ENCODE peak calls at places on chromosomes 3 and 15, in ten cellular contexts. One of them, this sample, is unnamed.

GRCh38 chr3:46675843-46676567 is 17.5 kb downstream of the ALS2CL start:
- DNase-seq in K562: no peak
- DNase-seq in NCI-H1092: no peak
- DNase-seq in hippocampal formation: no peak
- DNase-seq in CD8-positive, alpha-beta T cell: no peak
- DNase-seq in T follicular helper cell: no peak
- DNase-seq in NCI-H1417: no peak
- DNase-seq in choroid plexus epithelial cell: no peak
- DNase-seq in stimulated activated CD4-positive, alpha-beta T cell treated with anti-CD3 and anti-CD28 coated beads, Interleukin-12 subunit alpha, Interleukin-12 subunit beta, amount 100 ng/mL, for 24 hours: no peak
- DNase-seq in AG08395: peak
- DNase-seq in this sample: no peak

GRCh38 chr3:123447749-123448502 is 964 bp downstream of the ADCY5 start:
- DNase-seq in stimulated activated CD4-positive, alpha-beta T cell treated with anti-CD3 and anti-CD28 coated beads, Interleukin-12 subunit alpha, Interleukin-12 subunit beta, amount 100 ng/mL, for 24 hours: peak
- DNase-seq in NCI-H1417: peak
- DNase-seq in T follicular helper cell: peak
- DNase-seq in choroid plexus epithelial cell: no peak
- DNase-seq in K562: peak
- DNase-seq in hippocampal formation: no peak
- DNase-seq in NCI-H1092: no peak
- DNase-seq in CD8-positive, alpha-beta T cell: no peak
- DNase-seq in AG08395: peak
- DNase-seq in this sample: peak

GRCh38 chr3:185976977-185977678 is 39.3 kb upstream of the TRA2B start:
- DNase-seq in AG08395: peak
- DNase-seq in choroid plexus epithelial cell: peak
- DNase-seq in T follicular helper cell: peak
- DNase-seq in CD8-positive, alpha-beta T cell: peak
- DNase-seq in NCI-H1417: peak
- DNase-seq in hippocampal formation: peak
- DNase-seq in stimulated activated CD4-positive, alpha-beta T cell treated with anti-CD3 and anti-CD28 coated beads, Interleukin-12 subunit alpha, Interleukin-12 subunit beta, amount 100 ng/mL, for 24 hours: peak
- DNase-seq in NCI-H1092: peak
- DNase-seq in K562: peak
- DNase-seq in this sample: peak

GRCh38 chr3:164467027-164467426 is 611.3 kb downstream of the SI start:
- DNase-seq in K562: no peak
- DNase-seq in stimulated activated CD4-positive, alpha-beta T cell treated with anti-CD3 and anti-CD28 coated beads, Interleukin-12 subunit alpha, Interleukin-12 subunit beta, amount 100 ng/mL, for 24 hours: no peak
- DNase-seq in hippocampal formation: no peak
- DNase-seq in NCI-H1092: no peak
- DNase-seq in NCI-H1417: no peak
- DNase-seq in AG08395: no peak
- DNase-seq in T follicular helper cell: no peak
- DNase-seq in choroid plexus epithelial cell: no peak
- DNase-seq in CD8-positive, alpha-beta T cell: no peak
- DNase-seq in this sample: no peak

GRCh38 chr3:30518201-30518864 is 88.1 kb upstream of the TGFBR2 start:
- DNase-seq in T follicular helper cell: no peak
- DNase-seq in NCI-H1417: no peak
- DNase-seq in choroid plexus epithelial cell: peak
- DNase-seq in hippocampal formation: no peak
- DNase-seq in NCI-H1092: peak
- DNase-seq in K562: no peak
- DNase-seq in stimulated activated CD4-positive, alpha-beta T cell treated with anti-CD3 and anti-CD28 coated beads, Interleukin-12 subunit alpha, Interleukin-12 subunit beta, amount 100 ng/mL, for 24 hours: no peak
- DNase-seq in AG08395: peak
- DNase-seq in CD8-positive, alpha-beta T cell: no peak
- DNase-seq in this sample: peak

GRCh38 chr3:132205609-132206008 is 111.6 kb upstream of the ACP3 start:
- DNase-seq in CD8-positive, alpha-beta T cell: no peak
- DNase-seq in K562: no peak
- DNase-seq in NCI-H1092: no peak
- DNase-seq in T follicular helper cell: no peak
- DNase-seq in choroid plexus epithelial cell: no peak
- DNase-seq in NCI-H1417: no peak
- DNase-seq in hippocampal formation: no peak
- DNase-seq in AG08395: peak
- DNase-seq in stimulated activated CD4-positive, alpha-beta T cell treated with anti-CD3 and anti-CD28 coated beads, Interleukin-12 subunit alpha, Interleukin-12 subunit beta, amount 100 ng/mL, for 24 hours: no peak
- DNase-seq in this sample: no peak

GRCh38 chr15:74378853-74379252 is 11.4 kb upstream of the CYP11A1 start:
- DNase-seq in AG08395: no peak
- DNase-seq in T follicular helper cell: no peak
- DNase-seq in NCI-H1417: no peak
- DNase-seq in choroid plexus epithelial cell: peak
- DNase-seq in CD8-positive, alpha-beta T cell: no peak
- DNase-seq in hippocampal formation: no peak
- DNase-seq in stimulated activated CD4-positive, alpha-beta T cell treated with anti-CD3 and anti-CD28 coated beads, Interleukin-12 subunit alpha, Interleukin-12 subunit beta, amount 100 ng/mL, for 24 hours: peak
- DNase-seq in K562: no peak
- DNase-seq in NCI-H1092: no peak
- DNase-seq in this sample: peak

GRCh38 chr3:10189557-10190374 is 25.0 kb downstream of the IRAK2 start:
- DNase-seq in hippocampal formation: peak
- DNase-seq in CD8-positive, alpha-beta T cell: no peak
- DNase-seq in T follicular helper cell: no peak
- DNase-seq in choroid plexus epithelial cell: peak
- DNase-seq in NCI-H1092: no peak
- DNase-seq in AG08395: peak
- DNase-seq in stimulated activated CD4-positive, alpha-beta T cell treated with anti-CD3 and anti-CD28 coated beads, Interleukin-12 subunit alpha, Interleukin-12 subunit beta, amount 100 ng/mL, for 24 hours: peak
- DNase-seq in K562: no peak
- DNase-seq in NCI-H1417: no peak
- DNase-seq in this sample: peak

GRCh38 chr15:70488002-70488605 is 275.3 kb downstream of the UACA start:
- DNase-seq in stimulated activated CD4-positive, alpha-beta T cell treated with anti-CD3 and anti-CD28 coated beads, Interleukin-12 subunit alpha, Interleukin-12 subunit beta, amount 100 ng/mL, for 24 hours: peak
- DNase-seq in hippocampal formation: peak
- DNase-seq in T follicular helper cell: peak
- DNase-seq in AG08395: peak
- DNase-seq in CD8-positive, alpha-beta T cell: peak
- DNase-seq in K562: peak
- DNase-seq in NCI-H1092: peak
- DNase-seq in NCI-H1417: peak
- DNase-seq in choroid plexus epithelial cell: peak
- DNase-seq in this sample: peak

This sample was measured in fibroblast of pulmonary artery.